ENCODE peak calls at places on chromosomes 4 and X, in eight cellular contexts. I, V, O, L, J, X, F and Z are unnamed samples.

GRCh38 chr4:90292438-90292837 is 165.2 kb downstream of the CCSER1 start:
- DNase-seq in I (no peak), V (no peak), O (no peak), L (no peak), J (no peak), X (no peak), F (no peak), Z (no peak)

GRCh38 chrX:3680459-3680858 is 33.0 kb downstream of the PRKX start:
- DNase-seq in I (no peak), V (no peak), O (no peak), L (no peak), J (no peak), X (no peak), F (no peak), Z (no peak)

GRCh38 chrX:132040066-132040465 is 17.0 kb downstream of the STK26 start:
- DNase-seq in I (no peak), V (no peak), O (no peak), L (no peak), J (no peak), X (no peak), F (no peak), Z (no peak)

GRCh38 chr4:149823770-149824221 is 8.2 kb upstream of the IQCM start:
- DNase-seq in I (peak), V (no peak), O (peak), L (no peak), J (no peak), X (peak), F (no peak), Z (peak)

GRCh38 chr4:6520051-6520450 is 47.6 kb upstream of the PPP2R2C start:
- DNase-seq in I (no peak), V (no peak), O (no peak), L (no peak), J (no peak), X (no peak), F (no peak), Z (no peak)

GRCh38 chr4:1466034-1466960 is 60.1 kb upstream of the NKX1-1 start:
- DNase-seq in I (no peak), V (peak), O (no peak), L (peak), J (no peak), X (no peak), F (no peak), Z (no peak)

GRCh38 chrX:109155161-109155560 is 326.7 kb downstream of the GUCY2F start:
- DNase-seq in I (no peak), V (no peak), O (no peak), L (no peak), J (no peak), X (no peak), F (no peak), Z (no peak)

GRCh38 chr4:1043162-1043561 is 31.7 kb downstream of the FGFRL1 start:
- DNase-seq in I (no peak), V (no peak), O (no peak), L (no peak), J (no peak), X (no peak), F (no peak), Z (no peak)

GRCh38 chr4:186018261-186018660 is 50.7 kb upstream of the TLR3 start:
- DNase-seq in I (no peak), V (no peak), O (no peak), L (no peak), J (no peak), X (no peak), F (no peak), Z (no peak)

GRCh38 chrX:67207912-67208311 is 335.9 kb upstream of the AR start:
- DNase-seq in I (no peak), V (no peak), O (no peak), L (no peak), J (no peak), X (no peak), F (no peak), Z (no peak)

GRCh38 chr4:35189988-35190613 is 1054.2 kb downstream of the ARAP2 start:
- DNase-seq in I (no peak), V (no peak), O (no peak), L (no peak), J (no peak), X (no peak), F (no peak), Z (no peak)

GRCh38 chr4:20272411-20272872 is 20.7 kb downstream of the SLIT2 start:
- DNase-seq in I (peak), V (no peak), O (no peak), L (no peak), J (no peak), X (peak), F (no peak), Z (no peak)

GRCh38 chrX:54208531-54208930 is 25.5 kb upstream of the FAM120C start:
- DNase-seq in I (peak), V (no peak), O (peak), L (no peak), J (no peak), X (peak), F (no peak), Z (peak)

GRCh38 chr4:159105063-159105414 is 2.2 kb downstream of the RAPGEF2 start:
- DNase-seq in I (peak), V (no peak), O (peak), L (no peak), J (no peak), X (peak), F (no peak), Z (peak)

GRCh38 chr4:16205298-16206164 is 20.7 kb downstream of the TAPT1 start:
- DNase-seq in I (peak), V (no peak), O (peak), L (peak), J (no peak), X (no peak), F (no peak), Z (no peak)

GRCh38 chr4:97215426-97215825 is 927.9 kb downstream of the STPG2 start:
- DNase-seq in I (no peak), V (no peak), O (no peak), L (no peak), J (no peak), X (no peak), F (no peak), Z (no peak)

GRCh38 chr4:21901831-21902230 is 46.7 kb downstream of the KCNIP4 start:
- DNase-seq in I (peak), V (no peak), O (no peak), L (no peak), J (no peak), X (peak), F (no peak), Z (peak)

GRCh38 chrX:94058728-94059382 is 384.8 kb downstream of the FAM133A start:
- DNase-seq in I (no peak), V (no peak), O (no peak), L (peak), J (no peak), X (no peak), F (peak), Z (peak)

GRCh38 chrX:39137363-39137954 is 336.2 kb downstream of the MID1IP1 start:
- DNase-seq in I (no peak), V (no peak), O (no peak), L (no peak), J (no peak), X (no peak), F (no peak), Z (no peak)

GRCh38 chrX:7084841-7085240 is 62.7 kb upstream of the STS start:
- DNase-seq in I (no peak), V (no peak), O (no peak), L (no peak), J (no peak), X (no peak), F (no peak), Z (no peak)

GRCh38 chr4:112231779-112232713 is at the start of gene AP1AR:
- DNase-seq in I (peak), V (peak), O (peak), L (peak), J (peak), X (peak), F (peak), Z (peak)
- TF ChIP-seq CTCF in I (peak), V (no peak), O (peak), L (peak), J (no peak), X (peak), F (peak), Z (peak)

DNA sequence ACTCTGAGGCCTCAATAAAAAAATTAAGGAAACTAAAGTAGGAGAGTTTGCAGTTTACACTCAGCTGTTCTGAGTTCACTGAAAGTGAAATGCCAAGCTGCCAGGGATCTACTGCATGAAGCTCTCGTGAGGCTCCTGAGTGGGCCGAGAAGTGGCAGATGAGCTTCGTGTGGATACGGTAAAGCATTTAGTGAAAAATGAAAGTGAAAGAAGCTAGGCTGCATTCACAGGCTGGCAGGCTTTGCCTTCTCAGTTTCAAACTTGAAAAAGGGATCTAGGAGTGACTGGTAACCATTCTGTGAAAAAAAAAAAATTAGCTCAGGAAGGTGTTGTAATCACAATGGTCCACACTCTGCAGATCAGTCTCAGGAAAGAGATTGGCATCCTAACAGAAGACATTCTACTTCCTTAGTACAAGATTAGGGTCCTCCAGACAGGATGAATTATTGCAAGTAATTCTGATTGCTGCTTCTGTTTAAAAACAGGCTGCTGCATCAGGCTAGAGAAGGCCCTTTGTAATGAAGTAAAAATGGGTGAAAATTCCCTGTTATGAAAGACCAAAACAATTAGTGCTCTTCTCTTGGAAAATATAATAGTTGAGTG is 679.9 kb downstream of the RPA4 start:
- DNase-seq in I (peak), V (peak), O (peak), L (no peak), J (peak), X (peak), F (peak), Z (peak)
- H3K4me3 ChIP-seq in I (peak), V (peak), O (peak), L (peak), J (peak), X (no peak), F (no peak), Z (peak)

GRCh38 chr4:10893417-10893816 is 208.8 kb upstream of the CLNK start:
- DNase-seq in I (no peak), V (no peak), O (no peak), L (no peak), J (no peak), X (no peak), F (no peak), Z (no peak)
- TF ChIP-seq CTCF in I (peak), V (no peak), O (peak), L (no peak), J (no peak), X (peak), F (no peak), Z (peak)

GRCh38 chrX:118520858-118521206 is 25.2 kb downstream of the DOCK11 start:
- DNase-seq in I (no peak), V (no peak), O (no peak), L (no peak), J (no peak), X (no peak), F (no peak), Z (no peak)

GRCh38 chrX:118523920-118524319 is 28.3 kb downstream of the DOCK11 start:
- DNase-seq in I (no peak), V (no peak), O (no peak), L (no peak), J (peak), X (no peak), F (no peak), Z (no peak)

GRCh38 chrX:118524344-118524743 is 28.7 kb downstream of the DOCK11 start:
- DNase-seq in I (no peak), V (no peak), O (no peak), L (no peak), J (no peak), X (no peak), F (no peak), Z (no peak)

GRCh38 chrX:118521435-118521834 is 25.8 kb downstream of the DOCK11 start:
- DNase-seq in I (peak), V (no peak), O (peak), L (no peak), J (no peak), X (peak), F (no peak), Z (peak)

GRCh38 chrX:118522230-118522926 is 26.8 kb downstream of the DOCK11 start:
- DNase-seq in I (no peak), V (no peak), O (no peak), L (no peak), J (no peak), X (no peak), F (no peak), Z (no peak)
- H3K4me3 ChIP-seq in I (no peak), V (no peak), O (no peak), L (no peak), J (no peak), X (no peak), F (no peak), Z (no peak)

DNA sequence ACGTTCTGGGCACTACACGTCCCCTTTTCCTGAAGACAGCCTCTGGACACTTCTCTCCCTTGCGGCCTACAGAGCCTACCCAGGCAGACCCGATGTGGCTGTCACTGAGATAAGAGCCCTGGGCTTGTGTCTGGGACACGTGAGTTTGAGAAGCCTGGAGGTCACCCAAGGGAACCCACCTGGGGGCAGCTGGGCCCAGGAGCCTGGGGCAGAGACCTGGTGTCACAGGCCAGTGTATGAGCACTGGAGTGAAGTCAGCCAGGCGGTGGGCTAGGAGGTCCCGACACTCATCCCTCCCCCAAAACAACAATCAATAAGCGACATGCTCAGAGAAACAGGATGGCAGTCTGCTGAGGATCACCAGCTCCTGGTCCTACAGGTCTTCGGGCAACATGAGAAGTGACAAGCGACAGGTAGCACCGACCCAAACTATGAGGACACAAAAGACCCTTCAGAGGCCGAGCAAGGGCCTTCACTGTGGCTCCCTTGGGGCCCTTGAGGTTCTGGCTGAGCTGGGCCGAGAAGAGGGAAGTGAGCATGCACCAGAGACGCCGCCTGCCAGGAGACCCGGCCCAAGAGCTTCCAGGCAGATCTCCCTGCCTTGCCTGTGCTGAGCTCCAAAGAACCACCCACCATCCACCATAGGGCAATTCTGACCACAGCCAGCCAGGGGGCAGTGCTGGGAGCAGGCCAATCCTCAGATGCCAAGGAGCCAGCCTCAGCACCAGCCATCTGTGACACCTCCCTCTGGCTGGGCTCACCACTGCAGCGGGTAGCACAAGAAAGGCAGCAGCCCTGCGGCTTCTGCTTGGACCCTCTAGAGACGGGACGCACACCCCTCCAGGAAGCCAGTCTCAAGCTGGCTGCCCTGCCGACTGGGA is 11.0 kb upstream of the DUSP9 start:
- DNase-seq in I (no peak), V (no peak), O (no peak), L (peak), J (no peak), X (no peak), F (no peak), Z (peak)
- TF ChIP-seq CTCF in I (peak), V (no peak), O (peak), L (peak), J (no peak), X (peak), F (no peak), Z (peak)

GRCh38 chrX:41721590-41721989 is 2.4 kb upstream of the GPR82 start:
- DNase-seq in I (no peak), V (no peak), O (no peak), L (no peak), J (no peak), X (no peak), F (no peak), Z (no peak)

GRCh38 chrX:41722220-41722619 is 1.8 kb upstream of the GPR82 start:
- DNase-seq in I (no peak), V (no peak), O (no peak), L (no peak), J (no peak), X (no peak), F (no peak), Z (no peak)

GRCh38 chrX:41722816-41723215 is 1.2 kb upstream of the GPR82 start:
- DNase-seq in I (peak), V (no peak), O (peak), L (no peak), J (no peak), X (peak), F (no peak), Z (peak)

GRCh38 chrX:41718481-41719245 is 5.3 kb upstream of the GPR82 start:
- DNase-seq in I (no peak), V (no peak), O (no peak), L (no peak), J (no peak), X (peak), F (no peak), Z (peak)

DNA sequence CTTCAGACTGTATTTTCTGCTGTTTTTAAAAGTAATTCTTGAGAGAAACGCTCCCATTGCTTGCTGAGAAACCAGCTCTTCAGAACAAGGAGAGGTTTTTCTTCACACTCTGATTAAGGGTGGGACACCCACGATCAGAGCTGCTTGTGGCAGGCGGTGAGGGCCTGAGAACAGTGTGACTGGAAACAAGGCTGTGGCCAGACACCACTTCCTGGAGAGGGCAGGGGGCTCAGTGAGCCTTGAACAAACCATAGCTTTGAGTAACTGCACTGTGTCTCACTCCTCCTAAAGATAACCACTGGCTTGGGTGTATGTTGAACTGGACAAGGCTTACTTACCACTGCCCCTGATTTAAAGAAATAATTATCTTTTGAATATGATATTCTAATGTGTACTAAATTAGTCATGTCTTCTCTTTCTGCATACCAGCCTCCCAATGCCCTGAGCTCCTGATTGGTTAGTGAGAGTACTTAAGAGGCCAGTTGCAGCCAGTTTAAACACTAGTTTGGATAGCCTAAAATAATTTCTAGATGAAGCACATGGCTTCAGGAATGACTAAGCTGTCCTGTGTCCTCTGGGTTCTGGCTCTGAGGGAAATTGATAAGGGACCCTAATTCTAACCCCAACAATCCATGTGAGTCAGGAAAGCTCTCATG is 3.7 kb upstream of the GPR82 start:
- DNase-seq in I (no peak), V (no peak), O (no peak), L (no peak), J (peak), X (no peak), F (no peak), Z (peak)
- H3K4me3 ChIP-seq in I (no peak), V (no peak), O (no peak), L (no peak), J (no peak), X (no peak), F (no peak), Z (no peak)

DNA sequence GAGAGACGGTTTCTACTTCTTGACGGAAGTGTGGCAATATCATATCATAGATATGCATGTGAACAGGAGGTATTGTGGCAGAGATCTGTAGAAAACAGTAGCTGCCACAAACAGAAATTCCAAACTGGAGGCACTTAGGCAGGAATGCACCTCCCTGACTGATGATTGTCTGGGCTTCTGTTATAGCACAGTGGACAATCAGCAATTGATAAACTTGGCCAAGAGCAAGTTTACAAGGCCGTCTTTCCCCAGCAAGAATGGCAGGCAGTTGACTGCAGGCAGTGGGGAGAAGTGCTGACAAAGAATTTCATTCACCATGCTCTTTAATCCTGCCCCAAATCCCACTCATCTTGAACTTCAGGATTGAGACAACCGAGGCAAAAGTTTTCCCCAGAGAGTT is 114.4 kb upstream of the STOX2 start:
- DNase-seq in I (no peak), V (no peak), O (no peak), L (no peak), J (no peak), X (no peak), F (no peak), Z (no peak)
- TF ChIP-seq CTCF in I (no peak), V (no peak), O (no peak), L (no peak), J (no peak), X (no peak), F (no peak), Z (no peak)

GRCh38 chrX:10011991-10012390 is 44.8 kb downstream of the CLDN34 start:
- DNase-seq in I (no peak), V (no peak), O (no peak), L (no peak), J (no peak), X (no peak), F (no peak), Z (no peak)
- H3K4me3 ChIP-seq in I (no peak), V (no peak), O (no peak), L (no peak), J (no peak), X (no peak), F (no peak), Z (no peak)